ENCODE peak calls at places on chromosomes 5 and 9, in four cellular contexts. One of them, this sample, is unnamed.

GRCh38 chr5:178625679-178626483 is 969 bp downstream of the CLK4 start:
- DNase-seq in mesendoderm: no peak
- DNase-seq in IMR-90: no peak
- DNase-seq in H9: no peak
- DNase-seq in this sample: no peak

GRCh38 chr9:77605449-77606220 is 42.5 kb downstream of the GNA14 start:
- DNase-seq in mesendoderm: no peak
- DNase-seq in IMR-90: no peak
- DNase-seq in H9: no peak
- DNase-seq in this sample: no peak

GRCh38 chr9:129497064-129497836 is 123.7 kb downstream of the C9orf50 start:
- DNase-seq in mesendoderm: no peak
- DNase-seq in IMR-90: no peak
- DNase-seq in H9: peak; percentile 85
- DNase-seq in this sample: no peak

GRCh38 chr9:36136894-36137391 is 410 bp downstream of the GLIPR2 start:
- DNase-seq in mesendoderm: peak; percentile 44
- DNase-seq in IMR-90: no peak
- DNase-seq in H9: no peak
- DNase-seq in this sample: peak; percentile 66

GRCh38 chr5:132203464-132203818 is 24.2 kb downstream of the P4HA2 start:
- DNase-seq in mesendoderm: no peak
- DNase-seq in IMR-90: peak; percentile 56
- DNase-seq in H9: no peak
- DNase-seq in this sample: no peak

GRCh38 chr5:73250645-73251044 is 77.7 kb downstream of the TMEM174 start:
- DNase-seq in mesendoderm: no peak
- DNase-seq in IMR-90: peak; percentile 59
- DNase-seq in H9: no peak
- DNase-seq in this sample: no peak

GRCh38 chr5:141647851-141648250 is 3.4 kb downstream of the FCHSD1 start:
- DNase-seq in mesendoderm: no peak
- DNase-seq in IMR-90: no peak
- DNase-seq in H9: no peak
- DNase-seq in this sample: no peak

GRCh38 chr5:39584921-39585320 is 160.1 kb upstream of the DAB2 start:
- DNase-seq in mesendoderm: no peak
- DNase-seq in IMR-90: peak; percentile 21
- DNase-seq in H9: no peak
- DNase-seq in this sample: no peak

GRCh38 chr5:112862085-112862484 is 998 bp downstream of the SRP19 start:
- DNase-seq in mesendoderm: peak; percentile 51
- DNase-seq in IMR-90: no peak
- DNase-seq in H9: no peak
- DNase-seq in this sample: no peak

GRCh38 chr5:131067596-131067995 is 97.5 kb downstream of the HINT1 start:
- DNase-seq in mesendoderm: no peak
- DNase-seq in IMR-90: no peak
- DNase-seq in H9: no peak
- DNase-seq in this sample: no peak

GRCh38 chr5:159901308-159901707 is 15.0 kb upstream of the ADRA1B start:
- DNase-seq in mesendoderm: no peak
- DNase-seq in IMR-90: no peak
- DNase-seq in H9: no peak
- DNase-seq in this sample: no peak

GRCh38 chr9:99971410-99971809 is 65.0 kb downstream of the STX17 start:
- DNase-seq in mesendoderm: no peak
- DNase-seq in IMR-90: no peak
- DNase-seq in H9: no peak
- DNase-seq in this sample: no peak

GRCh38 chr5:101728933-101729332 is 567.2 kb downstream of the SLCO4C1 start:
- DNase-seq in mesendoderm: peak; percentile 46
- DNase-seq in IMR-90: no peak
- DNase-seq in H9: no peak
- DNase-seq in this sample: no peak

GRCh38 chr5:167284491-167284890 is 1007.0 kb upstream of the WWC1 start:
- DNase-seq in mesendoderm: no peak
- DNase-seq in IMR-90: peak; percentile 70
- DNase-seq in H9: no peak
- DNase-seq in this sample: no peak

GRCh38 chr5:14669975-14670374 is 5.5 kb downstream of the OTULIN start:
- DNase-seq in mesendoderm: peak; percentile 37
- DNase-seq in IMR-90: peak; percentile 25
- DNase-seq in H9: no peak
- DNase-seq in this sample: no peak

GRCh38 chr9:132288371-132288770 is 66.4 kb downstream of the SETX start:
- DNase-seq in mesendoderm: no peak
- DNase-seq in IMR-90: peak; percentile 77
- DNase-seq in H9: no peak
- DNase-seq in this sample: no peak

GRCh38 chr5:35908814-35909213 is 29.6 kb downstream of the CAPSL start:
- DNase-seq in mesendoderm: peak; percentile 89
- DNase-seq in IMR-90: no peak
- DNase-seq in H9: no peak
- DNase-seq in this sample: no peak

GRCh38 chr5:37668524-37669047 is 171.3 kb downstream of the GDNF start:
- DNase-seq in mesendoderm: peak; percentile 93
- DNase-seq in IMR-90: peak; percentile 100
- DNase-seq in H9: no peak
- DNase-seq in this sample: no peak

GRCh38 chr9:89278997-89279739 is 31.8 kb upstream of the CKS2 start:
- DNase-seq in mesendoderm: peak; percentile 69
- DNase-seq in IMR-90: peak; percentile 71
- DNase-seq in H9: no peak
- DNase-seq in this sample: no peak

GRCh38 chr9:114110180-114110579 is 11.1 kb upstream of the KIF12 start:
- DNase-seq in mesendoderm: no peak
- DNase-seq in IMR-90: peak; percentile 73
- DNase-seq in H9: no peak
- DNase-seq in this sample: no peak

GRCh38 chr9:3517377-3518048 is 8.3 kb downstream of the RFX3 start:
- DNase-seq in mesendoderm: no peak
- DNase-seq in IMR-90: no peak
- DNase-seq in H9: no peak
- DNase-seq in this sample: no peak

GRCh38 chr9:71853084-71853483 is 57.9 kb downstream of the ABHD17B start:
- DNase-seq in mesendoderm: no peak
- DNase-seq in IMR-90: no peak
- DNase-seq in H9: no peak
- DNase-seq in this sample: no peak

GRCh38 chr9:76818271-76818670 is 54.0 kb downstream of the PCA3 start:
- DNase-seq in mesendoderm: peak; percentile 92
- DNase-seq in IMR-90: peak; percentile 98
- DNase-seq in H9: peak; percentile 49
- DNase-seq in this sample: no peak

GRCh38 chr5:90830058-90830457 is 271.5 kb downstream of the ADGRV1 start:
- DNase-seq in mesendoderm: no peak
- DNase-seq in IMR-90: no peak
- DNase-seq in H9: no peak
- DNase-seq in this sample: no peak

GRCh38 chr5:19369561-19369960 is 618.4 kb downstream of the CDH18 start:
- DNase-seq in mesendoderm: no peak
- DNase-seq in IMR-90: no peak
- DNase-seq in H9: no peak
- DNase-seq in this sample: no peak

GRCh38 chr5:127660048-127660733 is 11.3 kb downstream of the CTXN3 start:
- DNase-seq in mesendoderm: no peak
- DNase-seq in IMR-90: no peak
- DNase-seq in H9: no peak
- DNase-seq in this sample: no peak

GRCh38 chr5:107104774-107105050 is 566.0 kb downstream of the EFNA5 start:
- DNase-seq in mesendoderm: peak; percentile 70
- DNase-seq in IMR-90: no peak
- DNase-seq in H9: no peak
- DNase-seq in this sample: no peak

GRCh38 chr9:131053896-131054295 is 42.4 kb upstream of the AIF1L start:
- DNase-seq in mesendoderm: no peak
- DNase-seq in IMR-90: no peak
- DNase-seq in H9: no peak
- DNase-seq in this sample: no peak
- H3K56ac ChIP-seq in mesendoderm: no peak overlapping the region
- H3K56ac ChIP-seq in IMR-90: no peak overlapping the region
- H3K56ac ChIP-seq in H9: no peak overlapping the region
- H3K56ac ChIP-seq in this sample: no peak overlapping the region

DNA sequence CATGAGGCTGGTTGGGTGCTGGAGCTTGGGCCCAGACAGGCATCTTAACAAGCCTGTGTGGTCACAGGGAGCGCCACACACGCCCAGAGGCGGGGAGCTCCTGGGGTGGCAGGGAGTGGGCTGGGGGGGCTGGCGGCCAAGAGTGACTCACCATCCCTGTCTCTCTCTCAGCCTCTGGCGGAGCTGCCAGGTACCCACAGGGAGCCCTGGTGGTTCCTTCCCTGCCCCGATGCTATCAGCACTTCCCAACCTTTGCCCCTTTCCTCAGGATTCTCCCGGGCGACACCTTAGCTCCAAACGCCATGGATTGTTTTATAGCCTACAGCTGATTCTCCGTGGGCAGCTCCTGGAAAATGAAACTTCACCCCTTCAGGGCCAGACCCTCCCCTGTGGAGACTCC is 5.5 kb downstream of the SLC9A3 start:
- DNase-seq in mesendoderm: no peak
- DNase-seq in IMR-90: no peak
- DNase-seq in H9: no peak
- DNase-seq in this sample: no peak
- H3K56ac ChIP-seq in mesendoderm: no peak overlapping the region
- H3K56ac ChIP-seq in IMR-90: no peak overlapping the region
- H3K56ac ChIP-seq in H9: no peak overlapping the region
- H3K56ac ChIP-seq in this sample: no peak overlapping the region

DNA sequence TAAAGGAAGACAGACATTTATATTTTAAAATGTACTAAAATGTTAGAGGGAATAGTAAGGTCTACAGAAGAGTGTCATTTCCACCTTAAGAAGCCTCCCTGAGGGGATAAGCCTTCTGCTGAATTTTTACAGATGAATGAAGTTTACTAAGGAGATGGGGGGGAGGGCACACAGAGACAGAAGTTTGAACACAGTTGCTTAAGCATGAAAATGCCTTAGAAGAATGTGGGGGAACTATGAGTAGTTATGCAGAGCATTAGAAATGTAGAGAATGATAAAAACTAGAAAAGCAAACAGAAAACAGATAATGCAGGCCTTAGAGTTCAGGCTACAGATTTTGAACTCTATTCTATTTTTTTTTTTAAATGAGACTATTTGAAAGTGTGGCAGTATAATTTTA is 232.2 kb upstream of the VLDLR start:
- DNase-seq in mesendoderm: no peak
- DNase-seq in IMR-90: no peak
- DNase-seq in H9: no peak
- DNase-seq in this sample: no peak
- H3K56ac ChIP-seq in mesendoderm: no peak overlapping the region
- H3K56ac ChIP-seq in IMR-90: no peak overlapping the region
- H3K56ac ChIP-seq in H9: no peak overlapping the region
- H3K56ac ChIP-seq in this sample: no peak overlapping the region

GRCh38 chr5:124913329-124913653 is 166.9 kb upstream of the ZNF608 start:
- DNase-seq in mesendoderm: no peak
- DNase-seq in IMR-90: no peak
- DNase-seq in H9: no peak
- DNase-seq in this sample: no peak
- H3K56ac ChIP-seq in mesendoderm: no peak overlapping the region
- H3K56ac ChIP-seq in IMR-90: no peak overlapping the region
- H3K56ac ChIP-seq in H9: no peak overlapping the region
- H3K56ac ChIP-seq in this sample: no peak overlapping the region

GRCh38 chr5:95953026-95953425 is 8.6 kb downstream of the ELL2 start:
- DNase-seq in mesendoderm: no peak
- DNase-seq in IMR-90: no peak
- DNase-seq in H9: no peak
- DNase-seq in this sample: no peak
- H3K56ac ChIP-seq in mesendoderm: no peak overlapping the region
- H3K56ac ChIP-seq in IMR-90: no peak overlapping the region
- H3K56ac ChIP-seq in H9: no peak overlapping the region
- H3K56ac ChIP-seq in this sample: no peak overlapping the region

DNA sequence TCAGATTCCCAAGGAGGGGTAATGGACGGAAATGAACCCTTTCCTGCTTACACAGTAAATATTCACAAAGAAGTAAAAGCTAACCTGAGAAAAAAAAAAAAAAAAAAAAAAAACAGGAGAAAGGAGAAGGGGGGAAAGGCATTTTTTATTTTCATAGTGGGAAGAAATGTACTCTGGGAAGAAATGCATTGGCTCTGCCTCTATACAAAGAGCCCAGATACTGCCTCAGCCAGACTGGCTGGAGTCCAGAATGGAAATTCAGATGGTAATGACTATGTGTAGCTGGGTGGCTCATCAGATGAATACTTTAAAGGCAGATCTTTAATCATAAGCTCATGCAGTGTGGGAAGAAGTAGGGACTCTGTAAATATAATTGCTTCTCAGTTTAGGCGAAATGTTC is 124.9 kb upstream of the ZNF608 start:
- DNase-seq in mesendoderm: no peak
- DNase-seq in IMR-90: peak; percentile 61
- DNase-seq in H9: no peak
- DNase-seq in this sample: no peak
- H3K56ac ChIP-seq in mesendoderm: no peak overlapping the region
- H3K56ac ChIP-seq in IMR-90: no peak overlapping the region
- H3K56ac ChIP-seq in H9: no peak overlapping the region
- H3K56ac ChIP-seq in this sample: no peak overlapping the region

GRCh38 chr9:127634698-127635097 is 22.6 kb downstream of the STXBP1 start:
- DNase-seq in mesendoderm: peak; percentile 47
- DNase-seq in IMR-90: no peak
- DNase-seq in H9: no peak
- DNase-seq in this sample: no peak
- H3K56ac ChIP-seq in mesendoderm: no peak overlapping the region
- H3K56ac ChIP-seq in IMR-90: no peak overlapping the region
- H3K56ac ChIP-seq in H9: no peak overlapping the region
- H3K56ac ChIP-seq in this sample: no peak overlapping the region

DNA sequence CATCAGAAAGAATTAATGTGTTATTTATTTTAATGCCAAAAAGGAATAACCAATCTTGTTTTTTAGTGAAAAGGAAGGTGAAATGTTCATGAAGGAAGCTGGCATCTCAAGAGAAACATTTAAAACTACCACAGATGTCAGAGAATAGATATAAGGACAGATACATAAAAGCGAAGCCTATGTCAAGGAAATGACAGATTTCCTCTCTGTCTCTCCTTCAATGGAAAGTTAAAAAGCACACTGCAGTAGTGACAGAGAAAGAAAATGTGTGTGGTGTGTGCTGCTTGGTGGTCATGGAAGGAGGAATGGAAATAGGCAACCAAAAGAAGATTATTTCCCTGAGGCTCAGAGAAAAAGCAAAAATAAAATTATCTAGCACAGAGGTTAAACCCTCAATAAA is 9.2 kb downstream of the WNT8A start:
- DNase-seq in mesendoderm: no peak
- DNase-seq in IMR-90: no peak
- DNase-seq in H9: no peak
- DNase-seq in this sample: no peak
- H3K56ac ChIP-seq in mesendoderm: no peak overlapping the region
- H3K56ac ChIP-seq in IMR-90: no peak overlapping the region
- H3K56ac ChIP-seq in H9: no peak overlapping the region
- H3K56ac ChIP-seq in this sample: no peak overlapping the region